ENCODE peak calls at places on chromosomes 13 and 19, in five cellular contexts. One of them, this sample, is unnamed.

GRCh38 chr19:2726904-2727639 is 5.9 kb upstream of the DIRAS1 start:
- DNase-seq in neural progenitor cell: peak; percentile 24
- DNase-seq in left ventricle myocardium inferior: no peak
- DNase-seq in kidney: no peak
- DNase-seq in sigmoid colon: no peak
- DNase-seq in this sample: no peak

GRCh38 chr13:27601771-27602170 is 18.6 kb downstream of the LNX2 start:
- DNase-seq in kidney: no peak
- DNase-seq in sigmoid colon: no peak
- DNase-seq in neural progenitor cell: no peak
- DNase-seq in left ventricle myocardium inferior: no peak
- DNase-seq in this sample: no peak

GRCh38 chr13:73399347-73400216 is 340.8 kb downstream of the KLF5 start:
- DNase-seq in neural progenitor cell: no peak
- DNase-seq in sigmoid colon: no peak
- DNase-seq in kidney: no peak
- DNase-seq in left ventricle myocardium inferior: no peak
- DNase-seq in this sample: no peak

GRCh38 chr19:11995174-11995573 is 30.3 kb downstream of the ZNF763 start:
- DNase-seq in left ventricle myocardium inferior: no peak
- DNase-seq in sigmoid colon: no peak
- DNase-seq in kidney: no peak
- DNase-seq in neural progenitor cell: no peak
- DNase-seq in this sample: no peak

GRCh38 chr13:51804295-51805172 is 571 bp upstream of the DHRS12 start:
- DNase-seq in left ventricle myocardium inferior: no peak
- DNase-seq in sigmoid colon: peak; percentile 75
- DNase-seq in kidney: no peak
- DNase-seq in neural progenitor cell: no peak
- DNase-seq in this sample: no peak

GRCh38 chr13:108621421-108621820 is 8.0 kb upstream of the MYO16 start:
- DNase-seq in kidney: no peak
- DNase-seq in neural progenitor cell: no peak
- DNase-seq in sigmoid colon: no peak
- DNase-seq in left ventricle myocardium inferior: no peak
- DNase-seq in this sample: no peak

GRCh38 chr13:76965759-76966421 is 17.6 kb downstream of the ACOD1 start:
- DNase-seq in left ventricle myocardium inferior: peak; percentile 55
- DNase-seq in neural progenitor cell: no peak
- DNase-seq in kidney: no peak
- DNase-seq in sigmoid colon: peak; percentile 75
- DNase-seq in this sample: peak; percentile 61

GRCh38 chr19:41298327-41298964 is 11.5 kb upstream of the CCDC97 start:
- DNase-seq in neural progenitor cell: no peak
- DNase-seq in left ventricle myocardium inferior: peak; percentile 79
- DNase-seq in kidney: peak; percentile 88
- DNase-seq in sigmoid colon: peak; percentile 87
- DNase-seq in this sample: peak; percentile 88

GRCh38 chr13:37132211-37132610 is 26.7 kb upstream of the CSNK1A1L start:
- DNase-seq in left ventricle myocardium inferior: no peak
- DNase-seq in kidney: no peak
- DNase-seq in neural progenitor cell: no peak
- DNase-seq in sigmoid colon: no peak
- DNase-seq in this sample: no peak

GRCh38 chr19:16325671-16326400 is 1.2 kb downstream of the KLF2 start:
- DNase-seq in kidney: peak; percentile 86
- DNase-seq in left ventricle myocardium inferior: no peak
- DNase-seq in neural progenitor cell: peak; percentile 86
- DNase-seq in sigmoid colon: peak; percentile 84
- DNase-seq in this sample: peak; percentile 49

GRCh38 chr19:49413348-49413747 is 9.9 kb downstream of the PTH2 start:
- DNase-seq in neural progenitor cell: peak; percentile 68
- DNase-seq in left ventricle myocardium inferior: no peak
- DNase-seq in kidney: peak; percentile 87
- DNase-seq in sigmoid colon: no peak
- DNase-seq in this sample: no peak

GRCh38 chr19:13460045-13460444 is 46.2 kb downstream of the CACNA1A start:
- DNase-seq in kidney: no peak
- DNase-seq in sigmoid colon: no peak
- DNase-seq in left ventricle myocardium inferior: no peak
- DNase-seq in neural progenitor cell: peak; percentile 16
- DNase-seq in this sample: no peak

GRCh38 chr13:25151626-25152025 is 20.5 kb downstream of the AMER2 start:
- DNase-seq in kidney: no peak
- DNase-seq in neural progenitor cell: no peak
- DNase-seq in sigmoid colon: no peak
- DNase-seq in left ventricle myocardium inferior: no peak
- DNase-seq in this sample: no peak

GRCh38 chr19:58182577-58182988 is 278 bp upstream of the ZNF274 start:
- DNase-seq in kidney: no peak
- DNase-seq in neural progenitor cell: no peak
- DNase-seq in left ventricle myocardium inferior: no peak
- DNase-seq in sigmoid colon: no peak
- DNase-seq in this sample: no peak

GRCh38 chr13:89550842-89551422 is 1796.6 kb upstream of the MIR17HG start:
- DNase-seq in kidney: no peak
- DNase-seq in left ventricle myocardium inferior: no peak
- DNase-seq in neural progenitor cell: no peak
- DNase-seq in sigmoid colon: no peak
- DNase-seq in this sample: no peak

GRCh38 chr19:45171211-45171623 is 6.8 kb downstream of the TRAPPC6A start:
- DNase-seq in left ventricle myocardium inferior: no peak
- DNase-seq in kidney: no peak
- DNase-seq in sigmoid colon: no peak
- DNase-seq in neural progenitor cell: no peak
- DNase-seq in this sample: no peak
- H3K27ac ChIP-seq in left ventricle myocardium inferior: peak overlapping the region; percentile 72
- H3K27ac ChIP-seq in kidney: no peak overlapping the region
- H3K27ac ChIP-seq in sigmoid colon: no peak overlapping the region
- H3K27ac ChIP-seq in neural progenitor cell: no peak overlapping the region
- H3K27ac ChIP-seq in this sample: no peak overlapping the region

DNA sequence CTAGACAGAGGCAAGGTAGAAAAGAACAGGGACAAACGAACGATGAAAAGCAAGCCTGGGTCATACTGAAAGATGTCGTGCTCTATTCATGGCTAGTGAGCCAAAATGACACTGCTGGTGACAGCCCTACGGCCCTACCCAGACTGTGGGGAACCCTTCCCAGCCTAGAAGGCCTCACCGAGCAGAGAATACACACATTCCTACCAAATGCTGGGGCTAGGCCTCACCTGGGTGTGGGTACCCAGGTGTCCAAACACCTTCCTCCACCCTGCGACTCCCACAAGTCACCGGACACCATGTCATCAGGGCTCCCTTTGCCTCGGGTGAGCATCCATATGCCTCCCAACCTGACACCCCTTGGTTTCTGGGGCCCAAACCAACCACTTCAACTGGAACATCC is 85.3 kb upstream of the DOCK9 start:
- DNase-seq in neural progenitor cell: no peak
- DNase-seq in kidney: no peak
- DNase-seq in left ventricle myocardium inferior: no peak
- DNase-seq in sigmoid colon: no peak
- DNase-seq in this sample: no peak
- H3K4me1 ChIP-seq in neural progenitor cell: no peaks in the 10 kb centered on the region
- H3K4me1 ChIP-seq in kidney: peaks cover 3% of the 10 kb centered on the region
- H3K4me1 ChIP-seq in left ventricle myocardium inferior: peaks cover 63% of the 10 kb centered on the region
- H3K4me1 ChIP-seq in sigmoid colon: peaks cover 83% of the 10 kb centered on the region
- H3K4me1 ChIP-seq in this sample: no peaks in the 10 kb centered on the region

GRCh38 chr19:4018775-4019504 is 11.4 kb downstream of the PIAS4 start:
- DNase-seq in neural progenitor cell: no peak
- DNase-seq in sigmoid colon: no peak
- DNase-seq in left ventricle myocardium inferior: no peak
- DNase-seq in kidney: peak; percentile 58
- DNase-seq in this sample: no peak

GRCh38 chr19:4016486-4016885 is 8.9 kb downstream of the PIAS4 start:
- DNase-seq in kidney: no peak
- DNase-seq in left ventricle myocardium inferior: no peak
- DNase-seq in neural progenitor cell: no peak
- DNase-seq in sigmoid colon: no peak
- DNase-seq in this sample: no peak

GRCh38 chr19:4016903-4017638 is 9.5 kb downstream of the PIAS4 start:
- DNase-seq in neural progenitor cell: no peak
- DNase-seq in left ventricle myocardium inferior: no peak
- DNase-seq in kidney: peak; percentile 73
- DNase-seq in sigmoid colon: no peak
- DNase-seq in this sample: no peak

GRCh38 chr19:4018140-4018613 is 10.6 kb downstream of the PIAS4 start:
- DNase-seq in neural progenitor cell: no peak
- DNase-seq in left ventricle myocardium inferior: no peak
- DNase-seq in sigmoid colon: no peak
- DNase-seq in kidney: no peak
- DNase-seq in this sample: no peak

GRCh38 chr19:4019578-4019977 is 12.0 kb downstream of the PIAS4 start:
- DNase-seq in left ventricle myocardium inferior: no peak
- DNase-seq in sigmoid colon: peak; percentile 68
- DNase-seq in kidney: peak; percentile 80
- DNase-seq in neural progenitor cell: no peak
- DNase-seq in this sample: peak; percentile 36
- H3K27ac ChIP-seq in left ventricle myocardium inferior: no peak overlapping the region
- H3K27ac ChIP-seq in sigmoid colon: peak overlapping the region; percentile 80
- H3K27ac ChIP-seq in kidney: no peak overlapping the region
- H3K27ac ChIP-seq in neural progenitor cell: no peak overlapping the region
- H3K27ac ChIP-seq in this sample: no peak overlapping the region

GRCh38 chr13:71017607-71018006 is 849.4 kb downstream of the DACH1 start:
- DNase-seq in kidney: no peak
- DNase-seq in neural progenitor cell: no peak
- DNase-seq in sigmoid colon: no peak
- DNase-seq in left ventricle myocardium inferior: no peak
- DNase-seq in this sample: no peak
- H3K4me1 ChIP-seq in kidney: no peaks in the 10 kb centered on the region
- H3K4me1 ChIP-seq in neural progenitor cell: peaks cover 6% of the 10 kb centered on the region
- H3K4me1 ChIP-seq in sigmoid colon: no peaks in the 10 kb centered on the region
- H3K4me1 ChIP-seq in left ventricle myocardium inferior: no peaks in the 10 kb centered on the region
- H3K4me1 ChIP-seq in this sample: no peaks in the 10 kb centered on the region

GRCh38 chr19:32442650-32443049 is 37.1 kb downstream of the DPY19L3 start:
- DNase-seq in sigmoid colon: no peak
- DNase-seq in kidney: no peak
- DNase-seq in left ventricle myocardium inferior: no peak
- DNase-seq in neural progenitor cell: no peak
- DNase-seq in this sample: no peak
- H3K27ac ChIP-seq in sigmoid colon: no peak overlapping the region
- H3K27ac ChIP-seq in kidney: no peak overlapping the region
- H3K27ac ChIP-seq in left ventricle myocardium inferior: no peak overlapping the region
- H3K27ac ChIP-seq in neural progenitor cell: no peak overlapping the region
- H3K27ac ChIP-seq in this sample: no peak overlapping the region

GRCh38 chr19:46745030-46745429 is 827 bp upstream of the FKRP start:
- DNase-seq in sigmoid colon: no peak
- DNase-seq in kidney: peak; percentile 60
- DNase-seq in neural progenitor cell: no peak
- DNase-seq in left ventricle myocardium inferior: no peak
- DNase-seq in this sample: no peak

GRCh38 chr19:46739290-46739771 is 6.5 kb upstream of the FKRP start:
- DNase-seq in kidney: peak; percentile 59
- DNase-seq in sigmoid colon: peak; percentile 73
- DNase-seq in left ventricle myocardium inferior: peak; percentile 90
- DNase-seq in neural progenitor cell: no peak
- DNase-seq in this sample: peak; percentile 86

GRCh38 chr19:46744005-46744691 is 1.7 kb upstream of the FKRP start:
- DNase-seq in sigmoid colon: no peak
- DNase-seq in left ventricle myocardium inferior: no peak
- DNase-seq in neural progenitor cell: no peak
- DNase-seq in kidney: no peak
- DNase-seq in this sample: no peak

GRCh38 chr19:46737761-46738171 is 8.1 kb upstream of the FKRP start:
- DNase-seq in neural progenitor cell: no peak
- DNase-seq in kidney: peak; percentile 64
- DNase-seq in sigmoid colon: no peak
- DNase-seq in left ventricle myocardium inferior: no peak
- DNase-seq in this sample: no peak

GRCh38 chr19:46741447-46741846 is 4.4 kb upstream of the FKRP start:
- DNase-seq in sigmoid colon: no peak
- DNase-seq in left ventricle myocardium inferior: no peak
- DNase-seq in kidney: no peak
- DNase-seq in neural progenitor cell: no peak
- DNase-seq in this sample: no peak
- H3K4me1 ChIP-seq in sigmoid colon: peaks cover 71% of the 10 kb centered on the region
- H3K4me1 ChIP-seq in left ventricle myocardium inferior: peaks cover 97% of the 10 kb centered on the region
- H3K4me1 ChIP-seq in kidney: peaks cover 18% of the 10 kb centered on the region
- H3K4me1 ChIP-seq in neural progenitor cell: peaks cover 6% of the 10 kb centered on the region
- H3K4me1 ChIP-seq in this sample: peaks cover 64% of the 10 kb centered on the region